ENCODE peak calls at places on chromosome 12, in ten cellular contexts. S is GM12878, C is heart left ventricle, Z is adrenal gland, V is tibial nerve, J is Peyer's patch, B is IMR-90, F is A549, N is sigmoid colon, Q is right lobe of liver. R is an unnamed sample. For H3K4me1, the result is how much of the 10 kb centered on the place peaks cover.

GRCh38 chr12:75859868-75860267 is 171.7 kb downstream of the PHLDA1 start:
- DNase-seq in S (no peak), C (no peak), Z (no peak), V (no peak), J (no peak), B (peak), F (no peak), N (no peak), Q (no peak), R (no peak)

GRCh38 chr12:107461222-107461980 is 224.2 kb upstream of the PWP1 start:
- DNase-seq in S (no peak), C (peak), Z (peak), V (no peak), J (peak), B (peak), F (no peak), N (no peak), Q (no peak), R (no peak)

GRCh38 chr12:124549629-124550028 is 17.8 kb downstream of the NCOR2 start:
- DNase-seq in S (no peak), C (no peak), Z (peak), V (no peak), J (no peak), B (no peak), F (no peak), N (no peak), Q (no peak), R (no peak)

GRCh38 chr12:50524621-50525020 is 19.8 kb downstream of the DIP2B start:
- DNase-seq in S (no peak), C (no peak), Z (no peak), V (no peak), J (no peak), B (no peak), F (no peak), N (no peak), Q (no peak), R (no peak)

GRCh38 chr12:103334447-103334846 is 161.3 kb downstream of the C12orf42 start:
- DNase-seq in S (no peak), C (no peak), Z (no peak), V (no peak), J (no peak), B (no peak), F (no peak), N (no peak), Q (no peak), R (no peak)

GRCh38 chr12:92030618-92031017 is 115.0 kb downstream of the BTG1 start:
- DNase-seq in S (peak), C (peak), Z (peak), V (peak), J (no peak), B (peak), F (no peak), N (peak), Q (no peak), R (no peak)

GRCh38 chr12:120649442-120650248 is 9.2 kb downstream of the CABP1 start:
- DNase-seq in S (no peak), C (peak), Z (no peak), V (no peak), J (no peak), B (peak), F (no peak), N (no peak), Q (peak), R (no peak)

GRCh38 chr12:85572956-85573355 is 263.3 kb downstream of the RASSF9 start:
- DNase-seq in S (no peak), C (no peak), Z (no peak), V (no peak), J (no peak), B (no peak), F (no peak), N (no peak), Q (no peak), R (no peak)

GRCh38 chr12:11482955-11483354 is 87.6 kb upstream of the PRB2 start:
- DNase-seq in S (no peak), C (no peak), Z (peak), V (no peak), J (no peak), B (peak), F (no peak), N (no peak), Q (no peak), R (no peak)

DNA sequence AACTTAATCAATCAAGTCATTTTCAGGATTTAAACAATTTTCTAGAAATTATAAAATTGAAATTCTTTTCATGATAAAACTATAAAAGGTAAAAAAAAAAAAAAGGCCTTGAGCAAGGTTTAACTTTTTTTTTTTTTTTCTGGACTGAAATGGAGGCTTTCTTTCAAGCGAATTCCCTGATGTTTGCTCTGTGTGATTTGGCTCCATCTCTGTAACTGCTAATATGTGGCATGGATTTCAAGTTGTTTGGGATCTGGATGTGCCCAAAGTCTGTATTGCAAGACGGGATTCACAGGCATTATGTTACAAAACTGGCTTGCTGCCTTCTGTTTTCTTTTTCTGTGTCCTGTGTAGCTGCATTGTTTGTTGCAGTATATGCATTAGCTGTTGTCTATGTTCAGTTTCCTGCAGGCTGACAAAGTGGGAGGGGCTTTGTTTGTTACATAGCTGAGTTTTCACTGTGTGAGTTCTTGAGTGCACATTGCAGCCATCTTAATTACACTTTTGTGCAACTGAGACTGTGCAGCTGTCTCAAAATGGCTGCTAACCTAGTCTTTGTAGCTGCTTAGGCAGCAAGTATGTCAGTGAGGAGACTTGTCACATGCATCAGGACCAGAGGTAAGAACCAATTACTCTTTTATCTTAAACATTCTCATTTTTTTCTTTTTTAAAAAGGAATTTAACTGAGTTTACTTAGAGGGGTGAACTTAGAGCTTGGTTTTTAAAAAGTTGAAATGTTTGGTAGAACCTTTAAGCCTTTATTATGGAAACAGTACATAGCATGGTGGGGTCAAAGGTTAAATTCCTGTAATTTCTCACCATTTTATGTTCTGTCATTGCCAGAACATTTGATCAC is 19.5 kb downstream of the ATF7IP start:
- DNase-seq in S (peak), C (peak), Z (peak), V (peak), J (no peak), B (peak), F (peak), N (peak), Q (no peak), R (no peak)
- TF ChIP-seq POLR2A in S (peak), C (no peak), Z (no peak), V (no peak), J (peak), B (no peak), F (no peak), N (no peak), Q (no peak), R (no peak)

GRCh38 chr12:93128332-93128707 is 199.2 kb upstream of the EEA1 start:
- DNase-seq in S (no peak), C (no peak), Z (no peak), V (no peak), J (no peak), B (no peak), F (no peak), N (no peak), Q (no peak), R (no peak)

GRCh38 chr12:93127107-93127560 is 198.0 kb upstream of the EEA1 start:
- DNase-seq in S (no peak), C (no peak), Z (peak), V (no peak), J (no peak), B (no peak), F (no peak), N (no peak), Q (no peak), R (peak)

GRCh38 chr12:93133361-93133760 is 204.3 kb upstream of the EEA1 start:
- DNase-seq in S (no peak), C (no peak), Z (no peak), V (no peak), J (no peak), B (no peak), F (no peak), N (no peak), Q (no peak), R (no peak)

GRCh38 chr12:93127582-93128331 is 198.7 kb upstream of the EEA1 start:
- DNase-seq in S (no peak), C (peak), Z (peak), V (peak), J (peak), B (peak), F (peak), N (peak), Q (peak), R (no peak)

GRCh38 chr12:93130371-93131049 is 201.4 kb upstream of the EEA1 start:
- DNase-seq in S (no peak), C (no peak), Z (no peak), V (no peak), J (no peak), B (no peak), F (no peak), N (no peak), Q (no peak), R (no peak)
- H3K4me3 ChIP-seq in S (no peak), C (no peak), Z (no peak), V (no peak), J (no peak), B (no peak), F (no peak), N (no peak), Q (no peak), R (no peak)

GRCh38 chr12:64627781-64628180 is 17.5 kb downstream of the RASSF3 start:
- DNase-seq in S (no peak), C (no peak), Z (no peak), V (no peak), J (no peak), B (peak), F (peak), N (no peak), Q (no peak), R (no peak)
- H3K4me1 ChIP-seq in S (under half), C (half or more), Z (under half), V (under half), J (under half), B (under half), F (under half), N (half or more), Q (under half), R (under half)

GRCh38 chr12:68930178-68930577 is 2.8 kb downstream of the CPM start:
- DNase-seq in S (no peak), C (no peak), Z (no peak), V (no peak), J (no peak), B (no peak), F (no peak), N (no peak), Q (no peak), R (no peak)

GRCh38 chr12:68934392-68934791 is 1.4 kb upstream of the CPM start:
- DNase-seq in S (no peak), C (no peak), Z (no peak), V (no peak), J (no peak), B (no peak), F (no peak), N (no peak), Q (no peak), R (no peak)

GRCh38 chr12:68932123-68932700 is 759 bp downstream of the CPM start:
- DNase-seq in S (peak), C (no peak), Z (no peak), V (no peak), J (no peak), B (no peak), F (no peak), N (no peak), Q (no peak), R (no peak)

GRCh38 chr12:68933564-68933893 is 558 bp upstream of the CPM start:
- DNase-seq in S (no peak), C (no peak), Z (no peak), V (no peak), J (no peak), B (no peak), F (no peak), N (no peak), Q (no peak), R (no peak)

DNA sequence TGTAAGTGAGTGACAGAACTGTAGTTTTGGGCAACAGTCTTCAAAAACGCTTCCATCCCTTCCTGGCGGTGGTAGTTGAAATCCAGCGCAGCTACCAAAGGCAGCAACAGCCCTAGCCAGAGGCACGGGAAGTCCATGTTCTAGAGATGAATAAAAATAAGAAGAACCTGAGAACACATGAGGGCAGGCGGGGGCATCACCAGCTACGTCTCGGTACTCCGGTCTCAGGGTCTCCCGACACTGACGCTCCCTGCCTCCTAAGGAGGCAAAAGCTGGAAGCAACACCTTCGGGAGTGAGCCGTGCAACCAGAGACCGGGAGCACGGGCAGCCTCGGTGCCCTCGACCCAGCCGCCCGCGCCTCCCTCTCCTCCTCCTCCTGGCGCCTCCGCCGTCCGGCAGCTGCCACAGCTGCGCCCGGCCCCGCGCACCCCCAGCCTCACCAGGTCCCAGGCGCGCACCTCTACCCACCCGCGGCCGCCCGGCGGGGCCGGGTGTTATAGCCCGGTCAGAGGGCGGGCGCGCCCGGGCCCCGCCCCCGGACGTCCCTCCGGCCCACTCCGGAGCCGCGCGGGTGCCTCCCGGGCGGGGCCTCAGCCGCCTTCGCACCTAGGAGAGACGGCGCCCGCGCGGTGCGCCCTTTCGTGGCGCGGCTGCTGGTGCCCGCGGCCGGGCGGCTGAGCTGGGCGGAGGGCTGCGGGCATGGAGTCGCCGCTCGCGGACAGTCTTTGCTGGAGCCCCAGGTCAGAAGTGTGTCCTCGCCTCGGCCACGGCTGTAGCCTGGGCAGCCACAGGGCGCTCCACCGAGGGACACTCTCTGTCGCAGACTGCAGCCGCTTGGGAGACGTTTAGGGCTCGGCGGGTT is at the start of gene CPM:
- DNase-seq in S (no peak), C (peak), Z (peak), V (no peak), J (peak), B (peak), F (peak), N (peak), Q (peak), R (no peak)
- TF ChIP-seq POLR2A in S (no peak), C (peak), Z (peak), V (peak), J (peak), B (no peak), F (peak), N (no peak), Q (peak), R (peak)

DNA sequence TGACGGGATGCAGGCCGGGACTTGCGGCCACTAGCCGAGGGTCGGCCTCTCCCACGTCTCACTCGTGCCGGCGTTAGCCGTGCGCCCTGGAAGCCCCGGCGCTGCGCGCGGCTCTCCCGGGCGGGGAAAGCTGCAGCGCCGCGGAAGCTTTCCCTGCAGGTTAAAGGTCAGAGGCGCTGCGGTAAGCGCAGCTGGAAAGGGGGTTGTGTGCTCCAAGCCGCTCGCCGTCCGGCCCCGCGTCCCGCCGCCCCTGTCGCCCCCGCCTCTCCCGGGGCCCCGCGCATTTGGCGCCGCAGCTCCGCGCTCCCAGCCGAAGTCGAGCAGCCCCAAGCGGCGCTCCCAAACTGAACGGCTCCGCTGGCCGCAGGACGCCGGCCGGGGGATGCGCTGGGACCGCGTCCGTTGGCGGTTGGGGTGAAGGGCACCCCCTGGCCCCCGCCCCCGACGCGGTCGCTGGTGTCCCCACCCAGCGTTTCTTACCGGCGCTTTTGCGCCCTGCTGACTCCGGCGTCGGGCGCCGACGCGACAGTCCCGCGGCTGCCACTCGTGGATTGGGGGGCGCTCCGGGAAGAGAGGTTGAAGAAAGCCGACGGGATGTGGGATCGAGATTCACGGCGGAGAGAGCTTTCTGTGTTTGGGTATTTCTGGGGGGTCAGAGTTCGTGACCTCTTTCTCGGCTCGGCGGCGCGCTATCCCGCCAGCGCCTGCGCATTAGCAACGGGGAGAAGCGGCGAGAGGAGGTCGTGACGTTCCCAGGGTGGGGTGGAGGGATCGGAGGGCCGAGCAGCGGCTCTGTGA is at the start of gene NR2C1:
- DNase-seq in S (peak), C (peak), Z (peak), V (peak), J (peak), B (peak), F (peak), N (peak), Q (peak), R (no peak)
- H3K4me3 ChIP-seq in S (peak), C (peak), Z (peak), V (peak), J (peak), B (peak), F (peak), N (peak), Q (peak), R (peak)

GRCh38 chr12:46364777-46365580 is 7.6 kb downstream of the SLC38A2 start:
- DNase-seq in S (no peak), C (peak), Z (peak), V (peak), J (no peak), B (peak), F (peak), N (peak), Q (no peak), R (no peak)

GRCh38 chr12:46362895-46363581 is 9.5 kb downstream of the SLC38A2 start:
- DNase-seq in S (no peak), C (no peak), Z (no peak), V (no peak), J (no peak), B (no peak), F (no peak), N (no peak), Q (no peak), R (no peak)

GRCh38 chr12:46365951-46366379 is 6.6 kb downstream of the SLC38A2 start:
- DNase-seq in S (no peak), C (no peak), Z (no peak), V (no peak), J (no peak), B (no peak), F (no peak), N (no peak), Q (no peak), R (no peak)

GRCh38 chr12:46363582-46364299 is 8.8 kb downstream of the SLC38A2 start:
- DNase-seq in S (no peak), C (no peak), Z (no peak), V (no peak), J (no peak), B (no peak), F (no peak), N (no peak), Q (no peak), R (no peak)

GRCh38 chr12:46364300-46364696 is 8.3 kb downstream of the SLC38A2 start:
- DNase-seq in S (no peak), C (no peak), Z (no peak), V (no peak), J (no peak), B (no peak), F (no peak), N (no peak), Q (no peak), R (no peak)
- H3K4me1 ChIP-seq in S (under half), C (half or more), Z (half or more), V (half or more), J (under half), B (under half), F (half or more), N (half or more), Q (under half), R (half or more)

R was measured in vagina.